ENCODE peak calls at places on chromosome 17, in six cellular contexts. C, X, V, J, W and R are unnamed samples.
A peak's percentile ranks its signal among the peaks of the same experiment; 100 is the strongest.

GRCh38 chr17:2399572-2400473 is 1.0 kb downstream of the MNT start:
- DNase-seq in V (peak; percentile 97), W (peak; percentile 95), J (peak; percentile 97), C (peak; percentile 88), X (peak; percentile 98), R (no peak)

GRCh38 chr17:7034955-7035590 is 742 bp upstream of the SLC16A13 start:
- DNase-seq in C (no peak), J (no peak), X (no peak), V (peak; percentile 30), W (no peak), R (no peak)

GRCh38 chr17:82536220-82537201 is 17.0 kb downstream of the FOXK2 start:
- DNase-seq in C (no peak), X (no peak), J (peak; percentile 68), V (peak; percentile 62), W (peak; percentile 87), R (no peak)

GRCh38 chr17:354651-355556 is 2.3 kb upstream of the RPH3AL start:
- DNase-seq in V (no peak), C (no peak), J (no peak), X (no peak), W (no peak), R (no peak)

GRCh38 chr17:65078441-65079160 is 22.1 kb upstream of the GNA13 start:
- DNase-seq in W (peak; percentile 75), X (no peak), V (no peak), J (no peak), C (no peak), R (no peak)

GRCh38 chr17:56773124-56773523 is 60.6 kb downstream of the C17orf67 start:
- DNase-seq in V (no peak), J (no peak), X (no peak), W (no peak), C (no peak), R (no peak)

GRCh38 chr17:8739104-8739503 is 5.5 kb downstream of the CCDC42 start:
- DNase-seq in V (no peak), W (no peak), J (no peak), C (no peak), X (no peak), R (no peak)

GRCh38 chr17:52938623-52939230 is 780.2 kb upstream of the CA10 start:
- DNase-seq in V (no peak), W (no peak), X (no peak), J (no peak), C (no peak), R (no peak)

GRCh38 chr17:80364091-80364691 is 50.8 kb upstream of the ENDOV start:
- DNase-seq in J (no peak), C (no peak), W (peak; percentile 12), X (no peak), V (no peak), R (no peak)

GRCh38 chr17:33927732-33928133 is 327.4 kb upstream of the CCL2 start:
- DNase-seq in J (no peak), X (no peak), W (peak; percentile 46), C (no peak), V (peak; percentile 9), R (no peak)

GRCh38 chr17:40850287-40850972 is 16.6 kb downstream of the KRT12 start:
- DNase-seq in J (no peak), W (peak; percentile 57), X (no peak), V (no peak), C (no peak), R (no peak)

GRCh38 chr17:81917565-81918332 is at the start of gene SIRT7:
- DNase-seq in X (peak; percentile 86), V (peak; percentile 83), J (peak; percentile 82), C (no peak), W (peak; percentile 48), R (no peak)

GRCh38 chr17:7932483-7932891 is 481 bp downstream of the CNTROB start:
- DNase-seq in C (no peak), W (peak; percentile 31), V (peak; percentile 16), X (no peak), J (peak; percentile 54), R (no peak)

GRCh38 chr17:436571-436970 is 84.0 kb upstream of the RPH3AL start:
- DNase-seq in V (no peak), W (no peak), C (no peak), J (no peak), X (no peak), R (no peak)

GRCh38 chr17:76841776-76842405 is 26.3 kb upstream of the MGAT5B start:
- DNase-seq in V (no peak), W (no peak), X (no peak), C (no peak), J (no peak), R (no peak)

GRCh38 chr17:82016875-82017459 is 5.7 kb downstream of the CENPX start:
- DNase-seq in J (no peak), C (no peak), X (no peak), W (no peak), V (no peak), R (no peak)

GRCh38 chr17:28705074-28705659 is 6.5 kb downstream of the PROCA1 start:
- DNase-seq in V (no peak), W (no peak), J (no peak), X (no peak), C (no peak), R (no peak)

GRCh38 chr17:18246880-18247612 is 11.5 kb downstream of the FLII start:
- DNase-seq in C (no peak), X (no peak), W (peak; percentile 44), V (no peak), J (peak; percentile 90), R (no peak)

DNA sequence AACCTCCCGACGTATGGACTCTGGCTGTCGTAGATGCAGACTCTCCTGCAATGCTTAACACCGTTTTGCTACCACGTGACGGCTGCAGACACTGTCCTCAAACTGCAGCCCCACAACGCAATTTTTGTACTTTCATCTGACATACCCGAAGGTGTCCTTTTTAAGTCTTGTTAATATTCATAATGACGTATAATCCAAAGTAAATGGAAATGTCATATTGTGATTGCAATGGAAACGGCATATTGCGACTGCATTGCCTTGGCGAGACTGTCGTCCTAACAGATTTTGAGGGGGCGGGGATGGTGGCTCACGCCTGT is 79.3 kb upstream of the TBC1D3K start:
- DNase-seq in W (no peak), J (no peak), C (no peak), X (peak; percentile 31), V (no peak), R (no peak)
- TF ChIP-seq CTCF in W (no peak), J (no peak), C (no peak), X (peak; percentile 2), V (no peak), R (no peak)

GRCh38 chr17:3615160-3615870 is 6.1 kb upstream of the TRPV1 start:
- DNase-seq in W (no peak), C (no peak), X (no peak), V (no peak), J (no peak), R (no peak)
- H3K4me3 ChIP-seq in W (no peak overlapping the region), C (no peak overlapping the region), X (no peak overlapping the region), V (no peak overlapping the region), J (no peak overlapping the region), R (no peak overlapping the region)

GRCh38 chr17:73360961-73361761 is 49.4 kb upstream of the CDC42EP4 start:
- DNase-seq in V (no peak), X (no peak), W (no peak), J (no peak), C (no peak), R (no peak)

GRCh38 chr17:73357981-73358380 is 46.2 kb upstream of the CDC42EP4 start:
- DNase-seq in V (no peak), W (no peak), J (no peak), C (no peak), X (no peak), R (no peak)

GRCh38 chr17:73358668-73359067 is 46.9 kb upstream of the CDC42EP4 start:
- DNase-seq in V (no peak), J (no peak), W (no peak), C (no peak), X (no peak), R (no peak)

GRCh38 chr17:73359255-73359816 is 47.5 kb upstream of the CDC42EP4 start:
- DNase-seq in C (no peak), W (no peak), X (no peak), V (no peak), J (no peak), R (no peak)

GRCh38 chr17:73359987-73360410 is 48.2 kb upstream of the CDC42EP4 start:
- DNase-seq in V (no peak), J (no peak), W (no peak), X (no peak), C (no peak), R (no peak)
- TF ChIP-seq CTCF in V (no peak), J (no peak), W (no peak), X (no peak), C (no peak), R (no peak)

GRCh38 chr17:58330997-58331814 is 2.6 kb upstream of the TSPOAP1 start:
- DNase-seq in X (no peak), W (no peak), C (no peak), V (peak; percentile 74), J (no peak), R (no peak)

GRCh38 chr17:58334661-58335060 is 6.1 kb upstream of the TSPOAP1 start:
- DNase-seq in C (no peak), J (no peak), X (no peak), W (no peak), V (no peak), R (no peak)

GRCh38 chr17:58331815-58332719 is 3.5 kb upstream of the TSPOAP1 start:
- DNase-seq in V (peak; percentile 97), W (no peak), C (no peak), X (no peak), J (peak; percentile 17), R (no peak)

GRCh38 chr17:58333396-58334207 is 5.0 kb upstream of the TSPOAP1 start:
- DNase-seq in J (no peak), V (no peak), C (no peak), X (no peak), W (no peak), R (no peak)

GRCh38 chr17:58332720-58333395 is 4.3 kb upstream of the TSPOAP1 start:
- DNase-seq in V (peak; percentile 26), C (no peak), X (no peak), J (peak; percentile 11), W (no peak), R (no peak)
- H3K4me3 ChIP-seq in V (peak overlapping the region; percentile 100), C (no peak overlapping the region), X (peak overlapping the region; percentile 61), J (no peak overlapping the region), W (no peak overlapping the region), R (no peak overlapping the region)

DNA sequence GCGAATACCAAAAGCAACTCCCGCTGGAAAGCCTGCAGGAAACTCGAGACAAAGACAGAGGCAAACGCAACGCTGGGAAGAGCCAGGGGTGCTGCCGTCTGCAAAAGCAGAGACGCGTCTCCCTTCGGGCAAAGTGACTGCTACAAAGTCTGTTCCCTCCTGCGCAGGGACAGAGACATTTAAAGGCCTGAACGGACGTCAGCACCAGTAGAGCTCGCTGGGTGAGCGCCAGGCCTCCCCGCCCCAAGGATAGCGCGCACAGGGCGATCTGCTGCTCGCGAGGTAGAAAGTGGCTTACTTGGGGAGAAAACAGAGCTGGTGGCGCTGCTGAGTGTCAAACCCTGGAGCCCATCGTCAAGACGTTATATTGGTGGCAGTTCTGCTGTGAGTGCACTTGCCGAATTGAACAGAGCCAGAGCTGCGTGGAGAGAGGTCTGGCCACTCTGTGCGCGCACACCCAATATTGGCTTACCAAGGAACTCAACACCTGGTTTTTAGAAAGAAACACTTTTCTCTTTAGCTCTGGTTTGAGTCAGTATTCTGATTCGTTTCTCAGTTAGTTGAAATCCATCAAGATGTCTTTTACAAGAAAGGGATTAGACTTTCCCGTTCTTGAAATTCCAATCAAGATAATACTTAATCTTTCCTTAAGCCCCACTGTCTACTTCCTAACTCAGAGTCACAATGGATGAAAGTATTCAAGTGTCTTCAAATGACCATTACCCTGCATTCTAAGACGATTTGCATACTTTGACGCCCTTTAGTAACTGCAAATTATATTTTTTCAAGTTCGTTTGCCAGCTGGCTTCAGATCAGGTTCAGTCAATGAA is 190.1 kb downstream of the USP22 start:
- DNase-seq in C (no peak), W (no peak), V (peak; percentile 45), J (peak; percentile 31), X (no peak), R (no peak)
- TF ChIP-seq CTCF in C (no peak), W (no peak), V (no peak), J (no peak), X (no peak), R (no peak)